ENCODE peak calls at places on chromosome 4, in four cellular contexts. Z is EL; W is activated CD4-positive, alpha-beta T cell treated with anti-CD3 and anti-CD28 coated beads, Interleukin-2, amount 50 U/mL, for 48 hours; M is cardiac fibroblast. Y is an unnamed sample.

GRCh38 chr4:78922207-78922606 is 17.0 kb downstream of the PAQR3 start:
- DNase-seq in Z (no peak), W (no peak), M (peak; percentile 17), Y (no peak)

GRCh38 chr4:34289489-34289888 is 1954.8 kb downstream of the ARAP2 start:
- DNase-seq in W (no peak), Z (no peak), M (no peak), Y (no peak)

GRCh38 chr4:10019521-10020051 is 1.7 kb downstream of the SLC2A9 start:
- DNase-seq in M (no peak), W (no peak), Z (no peak), Y (peak; percentile 50)

GRCh38 chr4:158824425-158825274 is 55.8 kb downstream of the FNIP2 start:
- DNase-seq in W (no peak), M (peak; percentile 59), Z (no peak), Y (no peak)

GRCh38 chr4:109914356-109914755 is 1.7 kb downstream of the EGF start:
- DNase-seq in W (no peak), M (no peak), Z (no peak), Y (no peak)

GRCh38 chr4:41538017-41538733 is at the start of gene LIMCH1:
- DNase-seq in W (no peak), M (peak; percentile 40), Z (peak; percentile 19), Y (peak; percentile 73)

GRCh38 chr4:134935320-134935719 is 733.7 kb upstream of the PABPC4L start:
- DNase-seq in Z (peak; percentile 8), M (no peak), W (no peak), Y (no peak)

GRCh38 chr4:170651786-170652185 is 562.0 kb upstream of the AADAT start:
- DNase-seq in W (no peak), M (no peak), Z (peak; percentile 28), Y (no peak)

GRCh38 chr4:169189372-169189771 is 81.4 kb downstream of the SH3RF1 start:
- DNase-seq in Z (no peak), M (no peak), W (no peak), Y (no peak)

GRCh38 chr4:7861440-7861881 is 78.2 kb downstream of the AFAP1 start:
- DNase-seq in Z (peak; percentile 98), W (no peak), M (peak; percentile 97), Y (peak; percentile 41)

GRCh38 chr4:39699676-39700409 is 1.9 kb downstream of the UBE2K start:
- DNase-seq in M (peak; percentile 43), W (no peak), Z (peak; percentile 40), Y (no peak)

GRCh38 chr4:185424905-185425599 is 712 bp downstream of the UFSP2 start:
- DNase-seq in W (peak; percentile 18), Z (no peak), M (no peak), Y (no peak)

GRCh38 chr4:179225594-179225993 is 1783.4 kb upstream of the AGA start:
- DNase-seq in Z (no peak), W (no peak), M (no peak), Y (no peak)

GRCh38 chr4:124640037-124640730 is 72.3 kb downstream of the ANKRD50 start:
- DNase-seq in M (peak; percentile 70), Z (peak; percentile 83), W (no peak), Y (no peak)

GRCh38 chr4:51853027-51853682 is 10.2 kb downstream of the DCUN1D4 start:
- DNase-seq in W (no peak), Z (no peak), M (no peak), Y (no peak)

GRCh38 chr4:185874516-185875230 is 62.7 kb upstream of the SORBS2 start:
- DNase-seq in M (peak; percentile 39), W (no peak), Z (peak; percentile 44), Y (no peak)

GRCh38 chr4:88211473-88212252 is 53.2 kb upstream of the ABCG2 start:
- DNase-seq in W (peak; percentile 41), M (peak; percentile 62), Z (peak; percentile 60), Y (no peak)

GRCh38 chr4:135777386-135777785 is 1575.8 kb upstream of the PABPC4L start:
- DNase-seq in W (no peak), Z (no peak), M (no peak), Y (no peak)

GRCh38 chr4:54872246-54872645 is 214.5 kb downstream of the KIT start:
- DNase-seq in Z (peak; percentile 86), W (no peak), M (no peak), Y (no peak)

Y was measured in left ventricle myocardium inferior.